ENCODE peak calls at places on chromosome 16, in nine cellular contexts. W is G401; B is HuH-7; P is T-cell; F is dorsolateral prefrontal cortex; T is activated T-helper 9 cell treated with anti-CD3 and anti-CD28 coated beads, Interleukin-2, amount 50 U/mL, for 16 hours; O is iris pigment epithelial cell; L is activated T-helper 1 cell treated with anti-CD3 and anti-CD28 coated beads, Interleukin-12 subunit alpha, Interleukin-12 subunit beta, Interleukin-2, Interleukin-4 antibody, amounts not matched to agents 30 ng/mL and 10 ng/mL and 1 ng/mL, durations not matched to agents 14 hours and 24 hours and 36 hours; I is activated CD8-positive, alpha-beta T cell treated with anti-CD3 and anti-CD28 coated beads, Interleukin-2, amount 10 ng/mL, durations not matched to agents 7 days and 5 days. R is an unnamed sample.

GRCh38 chr16:51409001-51409675 is 258.1 kb upstream of the SALL1 start:
- DNase-seq in W (no peak), B (no peak), P (no peak), F (no peak), T (no peak), O (peak; percentile 71), L (no peak), I (no peak), R (no peak)

GRCh38 chr16:19143241-19143640 is 24.8 kb upstream of the SYT17 start:
- DNase-seq in W (no peak), B (no peak), P (no peak), F (no peak), T (no peak), O (no peak), L (no peak), I (no peak), R (no peak)

GRCh38 chr16:74020086-74020670 is 276.4 kb upstream of the PSMD7 start:
- DNase-seq in W (no peak), B (no peak), P (no peak), F (no peak), T (no peak), O (no peak), L (no peak), I (no peak), R (no peak)

GRCh38 chr16:2752850-2753522 is 548 bp downstream of the SRRM2 start:
- DNase-seq in W (no peak), B (peak; percentile 66), P (peak; percentile 53), F (peak; percentile 71), T (no peak), O (peak; percentile 78), L (no peak), I (peak; percentile 74), R (peak; percentile 73)

GRCh38 chr16:26981266-26981938 is 85.3 kb upstream of the C16orf82 start:
- DNase-seq in W (no peak), B (no peak), P (no peak), F (no peak), T (no peak), O (peak; percentile 91), L (no peak), I (no peak), R (no peak)

GRCh38 chr16:3780570-3780969 is 63.2 kb upstream of the TRAP1 start:
- DNase-seq in W (no peak), B (no peak), P (peak; percentile 8), F (no peak), T (no peak), O (peak; percentile 15), L (no peak), I (peak; percentile 49), R (peak; percentile 21)

GRCh38 chr16:10813123-10813455 is 5.5 kb downstream of the TVP23A start:
- DNase-seq in W (no peak), B (no peak), P (no peak), F (no peak), T (no peak), O (no peak), L (no peak), I (no peak), R (no peak)

GRCh38 chr16:86566966-86567700 is 504 bp downstream of the FOXC2 start:
- DNase-seq in W (no peak), B (no peak), P (no peak), F (no peak), T (no peak), O (peak; percentile 87), L (no peak), I (no peak), R (no peak)

GRCh38 chr16:77963185-77964044 is 58.9 kb upstream of the CLEC3A start:
- DNase-seq in W (no peak), B (no peak), P (no peak), F (no peak), T (no peak), O (no peak), L (no peak), I (no peak), R (no peak)

GRCh38 chr16:87227651-87228015 is 89.6 kb downstream of the C16orf95 start:
- DNase-seq in W (peak; percentile 62), B (no peak), P (no peak), F (no peak), T (no peak), O (no peak), L (no peak), I (no peak), R (no peak)

GRCh38 chr16:67560827-67561342 is 1.4 kb upstream of the CTCF start:
- DNase-seq in W (no peak), B (no peak), P (no peak), F (no peak), T (no peak), O (no peak), L (no peak), I (no peak), R (no peak)

GRCh38 chr16:78461496-78461938 is 362.1 kb downstream of the WWOX start:
- DNase-seq in W (no peak), B (no peak), P (no peak), F (no peak), T (no peak), O (no peak), L (no peak), I (no peak), R (no peak)

GRCh38 chr16:58814348-58814801 is 80.3 kb upstream of the GOT2 start:
- DNase-seq in W (peak; percentile 61), B (peak; percentile 29), P (peak; percentile 25), F (no peak), T (no peak), O (peak; percentile 46), L (peak; percentile 5), I (peak; percentile 50), R (peak; percentile 47)

GRCh38 chr16:85520853-85521736 is 92.0 kb upstream of the GSE1 start:
- DNase-seq in W (no peak), B (no peak), P (no peak), F (no peak), T (no peak), O (no peak), L (no peak), I (no peak), R (no peak)

GRCh38 chr16:86931410-86931941 is 353.1 kb downstream of the FOXL1 start:
- DNase-seq in W (no peak), B (no peak), P (no peak), F (no peak), T (no peak), O (peak; percentile 63), L (no peak), I (no peak), R (no peak)

GRCh38 chr16:66605177-66605999 is 884 bp downstream of the CMTM3 start:
- DNase-seq in W (no peak), B (peak; percentile 42), P (no peak), F (no peak), T (peak; percentile 19), O (peak; percentile 53), L (no peak), I (peak; percentile 45), R (no peak)

GRCh38 chr16:144797-145252 is 6.4 kb upstream of the NPRL3 start:
- DNase-seq in W (no peak), B (no peak), P (no peak), F (no peak), T (no peak), O (no peak), L (no peak), I (no peak), R (no peak)

GRCh38 chr16:27193300-27193990 is 9.9 kb upstream of the KDM8 start:
- DNase-seq in W (no peak), B (peak; percentile 59), P (no peak), F (no peak), T (no peak), O (no peak), L (no peak), I (no peak), R (no peak)

GRCh38 chr16:71626018-71626857 is at the start of gene MARVELD3:
- DNase-seq in W (no peak), B (peak; percentile 69), P (peak; percentile 34), F (no peak), T (peak; percentile 9), O (no peak), L (no peak), I (no peak), R (no peak)

GRCh38 chr16:79839851-79840321 is 239.3 kb upstream of the MAF start:
- DNase-seq in W (no peak), B (no peak), P (no peak), F (no peak), T (no peak), O (no peak), L (no peak), I (no peak), R (no peak)

GRCh38 chr16:86508947-86509758 is 1.2 kb upstream of the FOXF1 start:
- DNase-seq in W (no peak), B (peak; percentile 69), P (no peak), F (no peak), T (no peak), O (peak; percentile 94), L (no peak), I (no peak), R (peak; percentile 29)

GRCh38 chr16:19138601-19139000 is 24.8 kb downstream of the ITPRIPL2 start:
- DNase-seq in W (no peak), B (no peak), P (no peak), F (no peak), T (no peak), O (peak; percentile 70), L (no peak), I (no peak), R (peak; percentile 72)

GRCh38 chr16:4212934-4213296 is 29.0 kb downstream of the SRL start:
- DNase-seq in W (no peak), B (no peak), P (no peak), F (no peak), T (no peak), O (peak; percentile 39), L (no peak), I (no peak), R (no peak)

GRCh38 chr16:56915311-56916105 is 16.4 kb upstream of the HERPUD1 start:
- DNase-seq in W (no peak), B (no peak), P (no peak), F (no peak), T (no peak), O (peak; percentile 49), L (no peak), I (no peak), R (no peak)

GRCh38 chr16:86604436-86605220 is 26.3 kb downstream of the FOXL1 start:
- DNase-seq in W (no peak), B (no peak), P (peak; percentile 46), F (no peak), T (peak; percentile 20), O (no peak), L (peak; percentile 43), I (peak; percentile 55), R (no peak)

GRCh38 chr16:58186176-58186944 is 11.5 kb downstream of the CSNK2A2 start:
- DNase-seq in W (no peak), B (no peak), P (no peak), F (no peak), T (no peak), O (no peak), L (no peak), I (no peak), R (no peak)

GRCh38 chr16:58041628-58041955 is 16.0 kb downstream of the MMP15 start:
- DNase-seq in W (no peak), B (no peak), P (no peak), F (no peak), T (no peak), O (no peak), L (no peak), I (no peak), R (no peak)

GRCh38 chr16:72224260-72224768 is 52.4 kb upstream of the PMFBP1 start:
- DNase-seq in W (no peak), B (peak; percentile 13), P (no peak), F (no peak), T (no peak), O (no peak), L (no peak), I (no peak), R (no peak)

GRCh38 chr16:48956620-48957019 is 325.0 kb downstream of the CBLN1 start:
- DNase-seq in W (no peak), B (no peak), P (no peak), F (no peak), T (no peak), O (no peak), L (no peak), I (no peak), R (no peak)

GRCh38 chr16:84550096-84550495 is 45.6 kb upstream of the MEAK7 start:
- DNase-seq in W (no peak), B (no peak), P (no peak), F (no peak), T (no peak), O (no peak), L (no peak), I (no peak), R (no peak)

R was measured in NCI-H460.